ENCODE peak calls at places on chromosomes 12 and 14, in ten cellular contexts. L is HL-60, I is bronchial epithelial cell, R is lung, A is neural progenitor cell, K is adrenal gland, Y is uterus, O is esophagus squamous epithelium, N is adipocyte, Q is fibroblast of the aortic adventitia. J is an unnamed sample.

GRCh38 chr12:12715459-12716150 is 1.6 kb upstream of the CDKN1B start:
- DNase-seq in K (no peak), N (no peak), O (no peak), R (no peak), Q (no peak), Y (no peak), A (no peak), L (no peak), I (peak; percentile 13), J (no peak)

GRCh38 chr14:99991306-99991705 is 73.9 kb upstream of the EVL start:
- DNase-seq in R (no peak), N (no peak), Y (no peak), L (no peak), I (no peak), A (no peak), Q (no peak), O (no peak), K (no peak), J (no peak)

GRCh38 chr12:6273931-6274687 is 36.4 kb upstream of the PLEKHG6 start:
- DNase-seq in R (no peak), N (no peak), K (no peak), O (no peak), L (no peak), I (no peak), A (peak; percentile 77), Y (peak; percentile 46), Q (peak; percentile 20), J (peak; percentile 74)

GRCh38 chr14:75587388-75587787 is 9.0 kb downstream of the FLVCR2 start:
- DNase-seq in Q (no peak), N (no peak), A (no peak), R (no peak), K (no peak), L (no peak), I (no peak), Y (no peak), O (no peak), J (no peak)

GRCh38 chr14:101408077-101408831 is 153.0 kb upstream of the DIO3 start:
- DNase-seq in K (no peak), R (no peak), O (no peak), I (no peak), L (no peak), A (no peak), Y (peak; percentile 67), Q (peak; percentile 46), N (peak; percentile 82), J (no peak)

GRCh38 chr14:102285106-102285505 is 19.9 kb downstream of the MOK start:
- DNase-seq in A (no peak), Y (no peak), K (no peak), I (no peak), L (no peak), O (no peak), Q (no peak), R (no peak), N (no peak), J (no peak)

GRCh38 chr14:105305350-105305749 is 4.5 kb upstream of the BRF1 start:
- DNase-seq in O (no peak), L (no peak), Q (no peak), Y (no peak), I (no peak), R (no peak), A (no peak), N (no peak), K (no peak), J (peak; percentile 25)

GRCh38 chr12:124567035-124567672 is at the start of gene NCOR2:
- DNase-seq in R (no peak), N (peak; percentile 55), Q (no peak), A (peak; percentile 85), K (no peak), I (no peak), O (no peak), Y (no peak), L (no peak), J (peak; percentile 78)

GRCh38 chr12:91139264-91139663 is 28.0 kb upstream of the LUM start:
- DNase-seq in K (no peak), I (no peak), O (no peak), A (no peak), Q (peak; percentile 67), Y (no peak), R (no peak), L (no peak), N (peak; percentile 24), J (no peak)

GRCh38 chr14:100446572-100446971 is 123.4 kb downstream of the SLC25A47 start:
- DNase-seq in K (no peak), A (peak; percentile 53), O (no peak), I (no peak), R (no peak), L (no peak), Y (no peak), Q (no peak), N (no peak), J (no peak)

DNA sequence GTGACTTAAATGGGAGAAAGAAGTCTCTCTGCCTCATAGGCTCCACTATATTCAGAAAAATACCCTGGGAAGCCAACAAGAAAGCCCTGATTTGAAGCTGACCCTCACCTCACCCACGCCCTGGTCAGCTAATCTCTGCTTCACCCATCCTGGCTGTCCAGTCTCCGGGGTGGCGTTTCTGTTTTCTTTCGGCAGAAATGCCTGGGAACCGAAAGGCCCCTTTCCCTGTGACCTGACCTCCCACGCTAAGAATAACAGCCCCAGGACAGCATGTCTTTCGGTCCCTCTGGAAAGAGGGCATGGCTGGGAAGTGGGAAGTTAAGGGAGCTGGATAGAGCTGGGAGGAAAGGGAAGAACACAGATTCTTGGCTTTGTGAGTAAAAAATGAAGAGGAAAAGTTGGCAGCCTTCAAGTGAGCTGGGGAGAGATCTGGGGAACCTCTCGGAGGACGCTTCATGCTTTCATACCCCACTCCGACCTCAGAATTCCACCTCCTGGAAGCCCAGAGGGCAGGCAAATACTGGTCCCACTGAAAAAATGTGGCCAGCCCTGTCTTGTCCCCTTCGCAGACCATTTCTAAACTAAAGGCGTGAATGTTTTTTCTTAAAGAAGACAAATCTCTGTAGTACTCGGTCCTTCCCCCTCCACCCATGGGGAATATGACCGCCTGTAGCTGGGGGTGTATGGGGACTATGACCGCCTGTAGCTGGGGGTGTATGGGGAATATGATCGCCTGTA is 163.0 kb upstream of the FKBP4 start:
- DNase-seq in R (no peak), I (no peak), L (no peak), A (no peak), O (no peak), Q (no peak), N (no peak), K (no peak), Y (no peak), J (no peak)
- H3K4me3 ChIP-seq in R (no peak overlapping the region), I (no peak overlapping the region), L (no peak overlapping the region), A (no peak overlapping the region), O (no peak overlapping the region), Q (no peak overlapping the region), N (no peak overlapping the region), K (no peak overlapping the region), Y (no peak overlapping the region), J (no peak overlapping the region)

GRCh38 chr12:106030210-106031175 is 108.3 kb downstream of the NUAK1 start:
- DNase-seq in Q (peak; percentile 92), Y (peak; percentile 26), R (no peak), N (peak; percentile 77), L (no peak), A (no peak), K (no peak), I (peak; percentile 87), O (no peak), J (no peak)
- H3K4me3 ChIP-seq in Q (no peak overlapping the region), Y (no peak overlapping the region), R (no peak overlapping the region), N (peak overlapping the region; percentile 24), L (no peak overlapping the region), A (no peak overlapping the region), K (no peak overlapping the region), I (no peak overlapping the region), O (no peak overlapping the region), J (no peak overlapping the region)

GRCh38 chr12:47400251-47400650 is 305.6 kb downstream of the RPAP3 start:
- DNase-seq in I (no peak), N (peak; percentile 51), L (no peak), Q (no peak), A (no peak), K (no peak), O (no peak), R (no peak), Y (no peak), J (no peak)
- H3K4me3 ChIP-seq in I (no peak overlapping the region), N (no peak overlapping the region), L (no peak overlapping the region), Q (no peak overlapping the region), A (no peak overlapping the region), K (no peak overlapping the region), O (no peak overlapping the region), R (no peak overlapping the region), Y (no peak overlapping the region), J (no peak overlapping the region)

GRCh38 chr14:24701031-24701430 is 67.0 kb upstream of the GZMB start:
- DNase-seq in Q (no peak), N (no peak), K (no peak), Y (no peak), I (no peak), R (no peak), A (no peak), O (no peak), L (no peak), J (no peak)

GRCh38 chr14:24708684-24709083 is 74.7 kb upstream of the GZMB start:
- DNase-seq in Y (no peak), N (no peak), I (no peak), Q (no peak), O (no peak), R (no peak), A (no peak), L (no peak), K (no peak), J (no peak)

GRCh38 chr14:24700511-24700910 is 66.5 kb upstream of the GZMB start:
- DNase-seq in Q (no peak), O (no peak), R (no peak), A (no peak), I (no peak), L (no peak), N (no peak), K (no peak), Y (no peak), J (no peak)

GRCh38 chr14:24710403-24711063 is 76.5 kb upstream of the GZMB start:
- DNase-seq in Q (peak; percentile 67), I (peak; percentile 44), L (no peak), Y (peak; percentile 37), K (peak; percentile 70), A (peak; percentile 68), R (peak; percentile 49), N (peak; percentile 89), O (no peak), J (no peak)

DNA sequence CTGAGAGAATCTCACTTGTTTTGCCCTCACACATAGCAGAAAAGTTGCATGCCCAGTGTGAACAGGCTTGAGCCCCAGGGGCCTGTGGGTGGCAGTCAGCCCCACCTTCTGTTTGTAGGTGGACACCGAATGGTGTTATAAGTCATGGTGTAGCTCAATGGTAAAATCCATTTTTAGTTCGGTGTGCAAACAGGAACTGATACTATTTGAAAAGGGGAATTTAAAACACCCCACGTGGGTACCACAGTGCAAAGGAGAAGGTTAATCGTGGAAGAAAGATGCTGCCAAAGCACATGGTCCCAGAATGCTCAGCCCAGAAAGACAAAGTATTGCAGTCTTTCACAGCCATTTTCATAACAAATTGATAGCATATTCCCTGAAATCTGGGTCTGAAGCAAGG is 71.8 kb upstream of the GZMB start:
- DNase-seq in K (no peak), O (no peak), L (no peak), N (no peak), Q (no peak), Y (no peak), R (no peak), I (no peak), A (no peak), J (no peak)
- H3K4me3 ChIP-seq in K (no peak overlapping the region), O (no peak overlapping the region), L (no peak overlapping the region), N (no peak overlapping the region), Q (no peak overlapping the region), Y (no peak overlapping the region), R (no peak overlapping the region), I (no peak overlapping the region), A (no peak overlapping the region), J (no peak overlapping the region)

GRCh38 chr14:41609704-41610183 is 3.1 kb downstream of the LRFN5 start:
- DNase-seq in Y (peak; percentile 20), I (no peak), K (peak; percentile 78), R (no peak), A (peak; percentile 85), Q (peak; percentile 60), L (no peak), N (peak; percentile 73), O (no peak), J (peak; percentile 82)
- H3K4me3 ChIP-seq in Y (peak overlapping the region; percentile 3), I (no peak overlapping the region), K (no peak overlapping the region), R (no peak overlapping the region), A (peak overlapping the region; percentile 41), Q (peak overlapping the region; percentile 81), L (no peak overlapping the region), N (peak overlapping the region; percentile 85), O (no peak overlapping the region), J (peak overlapping the region; percentile 42)

J was measured in right cardiac atrium.